ENCODE peak calls at places on chromosomes 3 and 15, in nine cellular contexts. Q is kidney, X is ovary, C is K562, W is mammary epithelial cell, Z is testis, A is PC-3, M is cardiac muscle cell, H is tibial artery. B is an unnamed sample.

GRCh38 chr15:57591822-57592367 is at the start of gene MYZAP:
- DNase-seq in Q (peak; percentile 83), X (no peak), C (peak; percentile 80), W (no peak), Z (peak; percentile 55), A (peak; percentile 59), M (peak; percentile 71), H (peak; percentile 73), B (peak; percentile 70)

GRCh38 chr3:41247055-41247454 is 47.8 kb downstream of the CTNNB1 start:
- DNase-seq in Q (no peak), X (no peak), C (no peak), W (no peak), Z (no peak), A (no peak), M (no peak), H (no peak), B (no peak)

GRCh38 chr15:67564590-67565345 is 22.3 kb downstream of the MAP2K5 start:
- DNase-seq in Q (no peak), X (no peak), C (no peak), W (no peak), Z (no peak), A (no peak), M (no peak), H (no peak), B (no peak)

GRCh38 chr3:126955004-126955790 is 27.7 kb upstream of the PLXNA1 start:
- DNase-seq in Q (peak; percentile 55), X (no peak), C (no peak), W (no peak), Z (no peak), A (no peak), M (no peak), H (peak; percentile 29), B (no peak)

GRCh38 chr3:41290736-41291135 is 91.4 kb downstream of the CTNNB1 start:
- DNase-seq in Q (no peak), X (no peak), C (no peak), W (no peak), Z (no peak), A (no peak), M (no peak), H (no peak), B (no peak)

GRCh38 chr3:56983427-56983826 is 77.0 kb upstream of the SPATA12 start:
- DNase-seq in Q (no peak), X (no peak), C (no peak), W (no peak), Z (no peak), A (no peak), M (no peak), H (no peak), B (no peak)

GRCh38 chr3:139325551-139325950 is 18.3 kb upstream of the MRPS22 start:
- DNase-seq in Q (no peak), X (peak; percentile 6), C (no peak), W (no peak), Z (no peak), A (no peak), M (no peak), H (no peak), B (peak; percentile 27)

GRCh38 chr3:159852821-159853505 is 135.7 kb upstream of the IL12A start:
- DNase-seq in Q (peak; percentile 79), X (no peak), C (no peak), W (peak; percentile 66), Z (no peak), A (peak; percentile 37), M (peak; percentile 89), H (peak; percentile 79), B (peak; percentile 79)

GRCh38 chr15:67812232-67812631 is 13.1 kb upstream of the SKOR1 start:
- DNase-seq in Q (no peak), X (no peak), C (no peak), W (no peak), Z (no peak), A (no peak), M (no peak), H (peak; percentile 33), B (no peak)

GRCh38 chr15:23074684-23075083 is 35.3 kb upstream of the TUBGCP5 start:
- DNase-seq in Q (no peak), X (no peak), C (no peak), W (no peak), Z (no peak), A (no peak), M (no peak), H (no peak), B (no peak)

GRCh38 chr3:141239551-141240281 is 8.1 kb downstream of the PXYLP1 start:
- DNase-seq in Q (no peak), X (no peak), C (no peak), W (no peak), Z (no peak), A (no peak), M (no peak), H (no peak), B (peak; percentile 41)

GRCh38 chr15:77421370-77421700 is 647 bp downstream of the HMG20A start:
- DNase-seq in Q (no peak), X (no peak), C (no peak), W (peak; percentile 21), Z (peak; percentile 38), A (peak; percentile 7), M (peak; percentile 19), H (no peak), B (peak; percentile 10)

GRCh38 chr15:78628227-78628626 is 7.4 kb upstream of the CHRNA3 start:
- DNase-seq in Q (no peak), X (no peak), C (no peak), W (no peak), Z (no peak), A (no peak), M (no peak), H (peak; percentile 12), B (no peak)

GRCh38 chr3:78741066-78741645 is 1026.6 kb downstream of the ROBO1 start:
- DNase-seq in Q (no peak), X (no peak), C (no peak), W (no peak), Z (no peak), A (peak; percentile 62), M (no peak), H (no peak), B (no peak)

GRCh38 chr3:143974181-143974876 is 2.7 kb downstream of the DIPK2A start:
- DNase-seq in Q (no peak), X (no peak), C (no peak), W (no peak), Z (no peak), A (no peak), M (no peak), H (no peak), B (no peak)

DNA sequence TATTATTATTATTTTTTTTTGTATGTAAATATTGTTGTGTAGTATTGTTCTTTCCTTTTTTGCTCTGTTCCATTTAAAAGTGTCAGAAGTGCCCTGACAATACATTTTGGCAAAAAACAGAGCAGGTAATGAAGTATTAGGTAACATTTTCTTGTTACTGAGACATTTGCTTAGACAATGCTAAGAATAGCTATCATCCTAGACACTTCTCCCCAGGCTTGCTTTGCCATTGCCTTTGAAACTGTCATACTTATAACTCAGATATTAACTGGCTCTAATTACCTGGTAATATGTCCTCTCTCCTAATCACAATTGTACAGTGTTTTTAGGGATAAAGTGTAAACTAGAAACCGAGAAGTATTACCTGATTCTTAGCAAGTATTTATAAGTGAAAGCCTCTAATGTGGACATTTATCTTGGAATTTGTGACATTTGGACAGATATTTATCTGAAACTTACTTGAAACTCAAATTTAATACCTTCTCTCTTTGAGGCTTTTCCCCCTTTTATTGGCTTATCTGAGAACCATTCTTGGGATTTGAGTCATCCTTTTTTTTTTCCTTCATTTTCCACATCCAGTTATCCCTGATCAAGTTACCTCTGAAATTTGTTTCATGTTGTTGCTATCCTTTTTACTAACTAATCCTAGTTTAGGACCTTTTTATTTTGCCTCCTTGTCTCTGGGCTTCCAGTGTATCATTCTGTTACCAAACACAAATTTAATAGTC is 13.1 kb downstream of the ARIH1 start:
- DNase-seq in Q (no peak), X (no peak), C (no peak), W (no peak), Z (no peak), A (peak; percentile 32), M (no peak), H (no peak), B (no peak)
- H3K4me1 ChIP-seq in Q (no peaks in the 10 kb centered on the region), X (peaks cover 17% of the 10 kb centered on the region), C (peaks cover 4% of the 10 kb centered on the region), W (peaks cover 27% of the 10 kb centered on the region), Z (no peaks in the 10 kb centered on the region), A (peaks cover 28% of the 10 kb centered on the region), M (peaks cover 13% of the 10 kb centered on the region), H (no peaks in the 10 kb centered on the region), B (peaks cover 11% of the 10 kb centered on the region)

DNA sequence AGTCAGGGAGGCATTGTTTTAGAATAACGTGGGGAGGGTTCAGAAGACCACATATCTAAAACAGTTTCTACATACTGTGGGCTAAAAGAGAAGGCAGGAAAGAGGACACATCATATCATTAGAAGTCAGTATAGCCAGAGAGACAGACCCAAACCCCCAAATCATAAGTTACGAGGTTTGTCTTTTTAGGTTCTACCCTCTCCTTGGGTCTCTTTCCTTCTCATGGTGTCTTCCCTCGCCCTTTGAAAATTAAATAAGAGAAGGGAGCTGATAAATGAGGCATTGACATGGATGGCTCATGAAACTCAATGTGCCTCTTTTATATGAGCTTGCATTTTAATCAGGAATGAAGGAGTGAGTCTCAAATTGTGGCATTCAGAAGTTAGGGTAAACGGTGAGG is 3.4 kb downstream of the UPK1B start:
- DNase-seq in Q (no peak), X (no peak), C (no peak), W (no peak), Z (no peak), A (no peak), M (no peak), H (no peak), B (no peak)
- H3K27ac ChIP-seq in Q (no peak overlapping the region), X (no peak overlapping the region), C (no peak overlapping the region), W (peak overlapping the region; percentile 74), Z (no peak overlapping the region), A (peak overlapping the region; percentile 92), M (no peak overlapping the region), H (no peak overlapping the region), B (no peak overlapping the region)

GRCh38 chr3:58411851-58412830 is 21.5 kb downstream of the PDHB start:
- DNase-seq in Q (no peak), X (no peak), C (no peak), W (no peak), Z (no peak), A (no peak), M (peak; percentile 55), H (no peak), B (no peak)
- H3K36me3 ChIP-seq in Q (peaks cover 19% of the 10 kb centered on the region), X (no peaks in the 10 kb centered on the region), C (peaks cover 17% of the 10 kb centered on the region), W (no peaks in the 10 kb centered on the region), Z (no peaks in the 10 kb centered on the region), A (peaks cover 2% of the 10 kb centered on the region), M (peaks cover 6% of the 10 kb centered on the region), H (peaks cover 20% of the 10 kb centered on the region), B (no peaks in the 10 kb centered on the region)

GRCh38 chr15:90228960-90229359 is 4.8 kb downstream of the CIB1 start:
- DNase-seq in Q (no peak), X (no peak), C (no peak), W (no peak), Z (no peak), A (no peak), M (no peak), H (no peak), B (no peak)

GRCh38 chr15:90227816-90228772 is 5.6 kb downstream of the CIB1 start:
- DNase-seq in Q (no peak), X (no peak), C (no peak), W (no peak), Z (no peak), A (no peak), M (no peak), H (no peak), B (no peak)

GRCh38 chr15:90225047-90225446 is 8.7 kb downstream of the CIB1 start:
- DNase-seq in Q (no peak), X (no peak), C (no peak), W (no peak), Z (no peak), A (no peak), M (no peak), H (no peak), B (no peak)

GRCh38 chr15:90225504-90226234 is 8.1 kb downstream of the CIB1 start:
- DNase-seq in Q (no peak), X (no peak), C (no peak), W (no peak), Z (no peak), A (no peak), M (no peak), H (no peak), B (no peak)

GRCh38 chr15:90227336-90227735 is 6.4 kb downstream of the CIB1 start:
- DNase-seq in Q (no peak), X (no peak), C (no peak), W (no peak), Z (no peak), A (no peak), M (no peak), H (no peak), B (no peak)
- H3K4me1 ChIP-seq in Q (peaks cover 21% of the 10 kb centered on the region), X (peaks cover 3% of the 10 kb centered on the region), C (peaks cover 5% of the 10 kb centered on the region), W (no peaks in the 10 kb centered on the region), Z (peaks cover 7% of the 10 kb centered on the region), A (peaks cover 16% of the 10 kb centered on the region), M (no peaks in the 10 kb centered on the region), H (no peaks in the 10 kb centered on the region), B (no peaks in the 10 kb centered on the region)